ENCODE peak calls at places on chromosomes 16 and 17, in nine cellular contexts. T is endodermal cell; N is cardiac muscle cell; S is PC-9; K is CD8-positive, alpha-beta memory T cell; W is spleen; Z is transverse colon; M is CD8-positive, alpha-beta T cell; O is ascending aorta. I is an unnamed sample.

GRCh38 chr16:87945351-87946042 is 5.7 kb upstream of the BANP start:
- DNase-seq in K (no peak), S (peak; percentile 98), O (peak; percentile 79), M (peak; percentile 42), Z (peak; percentile 80), N (peak; percentile 42), W (peak; percentile 87), T (peak; percentile 84), I (peak; percentile 85)

GRCh38 chr17:35243459-35244204 is 760 bp downstream of the SLFN5 start:
- DNase-seq in T (peak; percentile 77), K (peak; percentile 41), M (peak; percentile 64), W (peak; percentile 81), S (peak; percentile 71), O (peak; percentile 83), Z (peak; percentile 55), N (peak; percentile 38), I (peak; percentile 59)

GRCh38 chr16:19715566-19715965 is 2.5 kb downstream of the KNOP1 start:
- DNase-seq in S (no peak), W (no peak), M (no peak), T (no peak), N (no peak), K (no peak), Z (no peak), O (no peak), I (no peak)

GRCh38 chr16:57242650-57243049 is 2.4 kb upstream of the ARL2BP start:
- DNase-seq in S (no peak), T (no peak), N (no peak), Z (no peak), O (no peak), M (no peak), W (no peak), K (no peak), I (no peak)

GRCh38 chr17:56629450-56630187 is 36.1 kb downstream of the NOG start:
- DNase-seq in K (no peak), T (peak; percentile 88), M (peak; percentile 14), N (peak; percentile 62), S (peak; percentile 43), O (no peak), Z (no peak), W (no peak), I (no peak)

GRCh38 chr17:53719229-53719628 is 103.5 kb upstream of the KIF2B start:
- DNase-seq in N (no peak), T (no peak), Z (no peak), M (no peak), W (no peak), K (no peak), O (no peak), S (no peak), I (no peak)

GRCh38 chr17:55587608-55588139 is 76.4 kb upstream of the SMIM36 start:
- DNase-seq in K (no peak), Z (no peak), T (no peak), N (no peak), O (no peak), W (no peak), S (no peak), M (no peak), I (peak; percentile 86)

GRCh38 chr16:84055801-84056634 is 13.4 kb upstream of the SLC38A8 start:
- DNase-seq in S (no peak), K (no peak), Z (no peak), N (no peak), O (no peak), T (no peak), M (no peak), W (peak; percentile 42), I (no peak)

GRCh38 chr17:16081507-16082087 is 82.0 kb downstream of the TTC19 start:
- DNase-seq in W (no peak), Z (no peak), S (no peak), K (no peak), N (no peak), O (no peak), M (no peak), T (peak; percentile 59), I (no peak)

GRCh38 chr16:10138881-10139280 is 43.3 kb downstream of the GRIN2A start:
- DNase-seq in M (no peak), T (no peak), N (no peak), O (no peak), S (no peak), W (no peak), K (no peak), Z (no peak), I (no peak)
- H3K27ac ChIP-seq in M (no peak overlapping the region), T (no peak overlapping the region), N (no peak overlapping the region), O (no peak overlapping the region), S (no peak overlapping the region), W (no peak overlapping the region), K (no peak overlapping the region), Z (no peak overlapping the region), I (no peak overlapping the region)

GRCh38 chr17:6994118-6994598 is 1.7 kb upstream of the ALOX12 start:
- DNase-seq in W (no peak), O (no peak), M (no peak), N (peak; percentile 37), S (no peak), K (no peak), Z (no peak), T (no peak), I (no peak)

GRCh38 chr17:6997171-6997570 is 1.3 kb downstream of the ALOX12 start:
- DNase-seq in N (no peak), K (no peak), O (no peak), Z (no peak), S (no peak), T (no peak), W (no peak), M (no peak), I (no peak)

GRCh38 chr17:6994666-6995246 is 1.1 kb upstream of the ALOX12 start:
- DNase-seq in M (no peak), Z (no peak), T (no peak), K (no peak), S (no peak), N (no peak), W (no peak), O (no peak), I (no peak)

GRCh38 chr17:6996256-6997111 is 635 bp downstream of the ALOX12 start:
- DNase-seq in N (no peak), Z (no peak), O (no peak), S (no peak), T (peak; percentile 82), M (no peak), K (no peak), W (no peak), I (no peak)

DNA sequence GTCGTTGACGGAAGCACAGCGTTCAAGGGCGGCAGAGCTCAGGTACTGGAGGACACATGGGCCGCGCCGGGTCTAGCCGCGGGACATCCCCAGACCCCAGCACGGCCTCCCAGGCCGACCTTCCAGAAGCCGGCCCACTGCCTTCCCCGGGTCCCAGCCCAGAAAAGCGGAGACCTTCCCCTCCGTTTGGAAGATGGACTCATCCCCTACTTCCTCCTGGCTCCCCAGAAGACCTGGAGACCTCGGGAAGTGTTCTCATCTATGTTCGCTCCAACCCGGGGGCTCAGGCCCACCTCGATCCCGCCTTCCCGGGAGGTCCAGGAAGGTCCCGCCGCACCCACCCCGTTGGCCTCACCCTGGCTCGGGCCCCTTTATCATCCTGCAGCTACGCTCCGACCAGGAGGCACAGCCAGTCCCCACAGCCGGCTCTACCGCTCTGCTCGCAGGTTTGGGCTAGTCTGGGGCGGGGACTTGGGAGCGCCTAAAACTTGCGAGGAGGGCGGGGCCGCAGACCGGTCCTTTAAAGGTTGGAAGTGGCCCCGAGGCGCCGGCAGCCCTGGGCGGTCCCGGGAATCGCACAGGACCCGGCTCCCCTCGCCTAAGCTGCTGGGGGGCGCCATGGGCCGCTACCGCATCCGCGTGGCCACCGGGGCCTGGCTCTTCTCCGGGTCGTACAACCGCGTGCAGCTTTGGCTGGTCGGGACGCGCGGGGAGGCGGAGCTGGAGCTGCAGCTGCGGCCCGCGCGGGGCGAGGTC is at the start of gene ALOX12:
- DNase-seq in K (no peak), Z (no peak), W (no peak), O (no peak), N (peak; percentile 38), M (no peak), S (no peak), T (peak; percentile 93), I (peak; percentile 68)
- H3K4me3 ChIP-seq in K (no peak within 1 kb of the TSS), Z (no peak within 1 kb of the TSS), W (peak within 1 kb of the TSS; percentile 42), O (peak within 1 kb of the TSS; percentile 64), N (peak within 1 kb of the TSS; percentile 0), M (no peak within 1 kb of the TSS), S (no peak within 1 kb of the TSS), T (no peak within 1 kb of the TSS), I (peak within 1 kb of the TSS; percentile 13)

DNA sequence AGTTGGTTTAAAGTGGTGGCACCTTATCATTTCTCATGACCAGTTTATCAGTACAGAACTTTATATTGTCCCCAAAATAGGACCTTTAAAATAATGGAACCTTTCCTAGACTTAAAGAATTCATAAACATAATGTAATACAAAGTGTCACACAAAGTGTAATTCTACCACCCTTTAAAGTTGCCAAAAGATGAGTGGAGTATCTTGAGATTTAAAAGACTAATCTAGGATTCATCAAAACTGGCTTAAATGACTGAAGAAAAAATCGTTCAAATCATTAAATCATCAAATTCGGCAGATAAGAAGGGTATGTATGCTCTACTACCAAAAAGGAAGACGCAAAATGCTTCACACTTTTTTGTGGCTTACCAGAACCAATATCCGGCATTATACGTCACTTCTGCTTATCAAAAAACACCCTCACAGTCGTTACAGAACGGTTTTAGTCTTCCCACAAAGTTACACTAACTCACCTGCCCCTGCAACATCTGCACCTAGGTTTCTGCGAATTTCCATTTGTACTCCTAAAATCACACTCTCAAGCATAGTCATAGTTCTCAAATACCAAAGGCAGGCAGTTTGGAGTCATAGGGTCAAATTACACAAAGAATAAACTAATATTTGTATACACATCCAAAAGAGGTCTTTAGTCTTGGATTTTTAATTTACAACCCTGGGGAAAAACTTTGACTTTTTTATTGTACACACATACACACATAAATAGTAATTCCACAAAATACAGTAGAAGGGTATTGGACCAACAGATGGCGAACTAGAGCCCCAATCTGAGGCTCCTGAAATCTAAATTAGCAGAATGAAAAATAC is 1.4 kb upstream of the KANSL1 start:
- DNase-seq in T (no peak), O (no peak), W (no peak), K (peak; percentile 62), Z (no peak), S (no peak), N (peak; percentile 62), M (peak; percentile 50), I (no peak)
- H3K27ac ChIP-seq in T (peak overlapping the region; percentile 96), O (peak overlapping the region; percentile 100), W (peak overlapping the region; percentile 98), K (peak overlapping the region; percentile 96), Z (peak overlapping the region; percentile 100), S (peak overlapping the region; percentile 66), N (peak overlapping the region; percentile 98), M (peak overlapping the region; percentile 96), I (no peak overlapping the region)

GRCh38 chr16:75927824-75928223 is 201.5 kb upstream of the CPHXL start:
- DNase-seq in T (no peak), W (no peak), M (no peak), O (no peak), Z (no peak), N (no peak), S (no peak), K (no peak), I (no peak)

GRCh38 chr16:75931970-75932369 is 205.7 kb upstream of the CPHXL start:
- DNase-seq in N (no peak), S (no peak), M (no peak), Z (no peak), K (no peak), O (no peak), T (no peak), W (no peak), I (no peak)

GRCh38 chr16:75929056-75929455 is 202.8 kb upstream of the CPHXL start:
- DNase-seq in K (no peak), T (no peak), O (no peak), M (no peak), S (no peak), W (no peak), N (no peak), Z (no peak), I (no peak)

GRCh38 chr16:75928295-75928694 is 202.0 kb upstream of the CPHXL start:
- DNase-seq in M (no peak), W (no peak), Z (no peak), O (no peak), S (no peak), N (no peak), T (no peak), K (no peak), I (no peak)

GRCh38 chr16:75931043-75931442 is 204.8 kb upstream of the CPHXL start:
- DNase-seq in S (no peak), T (no peak), W (no peak), M (no peak), O (no peak), K (no peak), Z (no peak), N (no peak), I (no peak)
- H3K4me3 ChIP-seq in S (no peak overlapping the region), T (no peak overlapping the region), W (no peak overlapping the region), M (no peak overlapping the region), O (no peak overlapping the region), K (no peak overlapping the region), Z (no peak overlapping the region), N (no peak overlapping the region), I (no peak overlapping the region)